ENCODE peak calls at places on chromosomes 4 and X, in five cellular contexts. One of them, this sample, is unnamed.

GRCh38 chr4:61661960-61662359 is 461.8 kb downstream of the ADGRL3 start:
- DNase-seq in mesenchymal stem cell: no peak
- DNase-seq in mesendoderm: no peak
- DNase-seq in neuronal stem cell: no peak
- DNase-seq in neural progenitor cell: no peak
- DNase-seq in this sample: peak; percentile 46

GRCh38 chr4:125085-125820 is 952 bp downstream of the ZNF718 start:
- DNase-seq in mesenchymal stem cell: peak; percentile 67
- DNase-seq in mesendoderm: peak; percentile 84
- DNase-seq in neuronal stem cell: peak; percentile 17
- DNase-seq in neural progenitor cell: peak; percentile 50
- DNase-seq in this sample: peak; percentile 81

GRCh38 chr4:16516796-16517413 is 290.6 kb upstream of the TAPT1 start:
- DNase-seq in mesenchymal stem cell: peak; percentile 63
- DNase-seq in mesendoderm: peak; percentile 69
- DNase-seq in neuronal stem cell: no peak
- DNase-seq in neural progenitor cell: peak; percentile 27
- DNase-seq in this sample: peak; percentile 44

GRCh38 chrX:53188763-53189162 is 36.2 kb downstream of the KDM5C start:
- DNase-seq in mesenchymal stem cell: no peak
- DNase-seq in mesendoderm: peak; percentile 23
- DNase-seq in neuronal stem cell: no peak
- DNase-seq in neural progenitor cell: no peak
- DNase-seq in this sample: no peak

GRCh38 chrX:45198301-45198700 is 2.4 kb downstream of the DIPK2B start:
- DNase-seq in mesenchymal stem cell: no peak
- DNase-seq in mesendoderm: no peak
- DNase-seq in neuronal stem cell: no peak
- DNase-seq in neural progenitor cell: no peak
- DNase-seq in this sample: no peak

GRCh38 chr4:123898941-123899666 is 502.5 kb downstream of the SPRY1 start:
- DNase-seq in mesenchymal stem cell: no peak
- DNase-seq in mesendoderm: no peak
- DNase-seq in neuronal stem cell: no peak
- DNase-seq in neural progenitor cell: no peak
- DNase-seq in this sample: no peak

GRCh38 chr4:8276358-8277240 is 7.0 kb downstream of the HTRA3 start:
- DNase-seq in mesenchymal stem cell: no peak
- DNase-seq in mesendoderm: no peak
- DNase-seq in neuronal stem cell: no peak
- DNase-seq in neural progenitor cell: no peak
- DNase-seq in this sample: peak; percentile 73

GRCh38 chr4:74692973-74693372 is 101.3 kb downstream of the BTC start:
- DNase-seq in mesenchymal stem cell: peak; percentile 25
- DNase-seq in mesendoderm: no peak
- DNase-seq in neuronal stem cell: no peak
- DNase-seq in neural progenitor cell: no peak
- DNase-seq in this sample: no peak

GRCh38 chr4:3338321-3338838 is 45.6 kb downstream of the RGS12 start:
- DNase-seq in mesenchymal stem cell: no peak
- DNase-seq in mesendoderm: no peak
- DNase-seq in neuronal stem cell: no peak
- DNase-seq in neural progenitor cell: no peak
- DNase-seq in this sample: no peak

DNA sequence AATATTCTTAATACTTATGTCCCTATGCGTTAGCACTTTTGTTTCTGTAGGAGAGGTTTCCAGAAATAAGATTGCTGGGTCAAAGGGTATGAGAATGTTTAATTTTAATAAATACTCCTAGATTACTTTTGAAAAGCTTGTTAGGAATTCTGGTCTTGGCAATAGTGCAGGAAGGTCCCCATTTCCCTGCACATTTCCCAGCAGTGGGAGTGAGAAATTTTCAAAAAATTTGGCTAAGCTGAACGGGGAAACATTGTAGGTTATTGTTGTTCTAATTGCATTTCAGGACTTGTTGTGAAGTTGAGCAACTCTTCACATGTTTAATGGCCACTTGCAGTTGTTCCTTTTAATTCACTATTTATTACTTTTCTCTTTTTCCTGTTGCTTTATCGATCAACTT is 27.1 kb downstream of the IGFBP7 start:
- DNase-seq in mesenchymal stem cell: no peak
- DNase-seq in mesendoderm: no peak
- DNase-seq in neuronal stem cell: no peak
- DNase-seq in neural progenitor cell: no peak
- DNase-seq in this sample: no peak
- H3K9ac ChIP-seq in mesenchymal stem cell: peak overlapping the region; percentile 8
- H3K9ac ChIP-seq in mesendoderm: no peak overlapping the region
- H3K9ac ChIP-seq in neuronal stem cell: no peak overlapping the region
- H3K9ac ChIP-seq in neural progenitor cell: no peak overlapping the region
- H3K9ac ChIP-seq in this sample: no peak overlapping the region

GRCh38 chr4:25171451-25171850 is 11.2 kb upstream of the SEPSECS start:
- DNase-seq in mesenchymal stem cell: no peak
- DNase-seq in mesendoderm: no peak
- DNase-seq in neuronal stem cell: no peak
- DNase-seq in neural progenitor cell: no peak
- DNase-seq in this sample: no peak

GRCh38 chr4:25174674-25175073 is 14.4 kb upstream of the SEPSECS start:
- DNase-seq in mesenchymal stem cell: peak; percentile 10
- DNase-seq in mesendoderm: peak; percentile 62
- DNase-seq in neuronal stem cell: no peak
- DNase-seq in neural progenitor cell: no peak
- DNase-seq in this sample: no peak

GRCh38 chr4:25169446-25169845 is 9.2 kb upstream of the SEPSECS start:
- DNase-seq in mesenchymal stem cell: no peak
- DNase-seq in mesendoderm: no peak
- DNase-seq in neuronal stem cell: no peak
- DNase-seq in neural progenitor cell: no peak
- DNase-seq in this sample: no peak

GRCh38 chr4:25177147-25177546 is 16.9 kb upstream of the SEPSECS start:
- DNase-seq in mesenchymal stem cell: no peak
- DNase-seq in mesendoderm: no peak
- DNase-seq in neuronal stem cell: no peak
- DNase-seq in neural progenitor cell: no peak
- DNase-seq in this sample: no peak

GRCh38 chr4:25172964-25173917 is 13.0 kb upstream of the SEPSECS start:
- DNase-seq in mesenchymal stem cell: peak; percentile 98
- DNase-seq in mesendoderm: peak; percentile 92
- DNase-seq in neuronal stem cell: no peak
- DNase-seq in neural progenitor cell: no peak
- DNase-seq in this sample: no peak
- H3K4me3 ChIP-seq in mesenchymal stem cell: no peak overlapping the region
- H3K4me3 ChIP-seq in mesendoderm: no peak overlapping the region
- H3K4me3 ChIP-seq in neuronal stem cell: no peak overlapping the region
- H3K4me3 ChIP-seq in neural progenitor cell: no peak overlapping the region
- H3K4me3 ChIP-seq in this sample: no peak overlapping the region

GRCh38 chr4:184355111-184355604 is 119.2 kb downstream of the IRF2 start:
- DNase-seq in mesenchymal stem cell: peak; percentile 87
- DNase-seq in mesendoderm: no peak
- DNase-seq in neuronal stem cell: no peak
- DNase-seq in neural progenitor cell: no peak
- DNase-seq in this sample: no peak
- H3K27ac ChIP-seq in mesenchymal stem cell: peak overlapping the region; percentile 80
- H3K27ac ChIP-seq in mesendoderm: no peak overlapping the region
- H3K27ac ChIP-seq in neuronal stem cell: no peak overlapping the region
- H3K27ac ChIP-seq in neural progenitor cell: no peak overlapping the region
- H3K27ac ChIP-seq in this sample: no peak overlapping the region

GRCh38 chr4:184415071-184415470 is 59.3 kb downstream of the IRF2 start:
- DNase-seq in mesenchymal stem cell: no peak
- DNase-seq in mesendoderm: no peak
- DNase-seq in neuronal stem cell: no peak
- DNase-seq in neural progenitor cell: no peak
- DNase-seq in this sample: no peak

GRCh38 chr4:184417802-184418511 is 56.4 kb downstream of the IRF2 start:
- DNase-seq in mesenchymal stem cell: peak; percentile 92
- DNase-seq in mesendoderm: no peak
- DNase-seq in neuronal stem cell: no peak
- DNase-seq in neural progenitor cell: no peak
- DNase-seq in this sample: no peak

GRCh38 chr4:184419976-184420375 is 54.4 kb downstream of the IRF2 start:
- DNase-seq in mesenchymal stem cell: no peak
- DNase-seq in mesendoderm: no peak
- DNase-seq in neuronal stem cell: no peak
- DNase-seq in neural progenitor cell: no peak
- DNase-seq in this sample: no peak

GRCh38 chr4:184420402-184420801 is 53.9 kb downstream of the IRF2 start:
- DNase-seq in mesenchymal stem cell: no peak
- DNase-seq in mesendoderm: no peak
- DNase-seq in neuronal stem cell: no peak
- DNase-seq in neural progenitor cell: no peak
- DNase-seq in this sample: no peak

DNA sequence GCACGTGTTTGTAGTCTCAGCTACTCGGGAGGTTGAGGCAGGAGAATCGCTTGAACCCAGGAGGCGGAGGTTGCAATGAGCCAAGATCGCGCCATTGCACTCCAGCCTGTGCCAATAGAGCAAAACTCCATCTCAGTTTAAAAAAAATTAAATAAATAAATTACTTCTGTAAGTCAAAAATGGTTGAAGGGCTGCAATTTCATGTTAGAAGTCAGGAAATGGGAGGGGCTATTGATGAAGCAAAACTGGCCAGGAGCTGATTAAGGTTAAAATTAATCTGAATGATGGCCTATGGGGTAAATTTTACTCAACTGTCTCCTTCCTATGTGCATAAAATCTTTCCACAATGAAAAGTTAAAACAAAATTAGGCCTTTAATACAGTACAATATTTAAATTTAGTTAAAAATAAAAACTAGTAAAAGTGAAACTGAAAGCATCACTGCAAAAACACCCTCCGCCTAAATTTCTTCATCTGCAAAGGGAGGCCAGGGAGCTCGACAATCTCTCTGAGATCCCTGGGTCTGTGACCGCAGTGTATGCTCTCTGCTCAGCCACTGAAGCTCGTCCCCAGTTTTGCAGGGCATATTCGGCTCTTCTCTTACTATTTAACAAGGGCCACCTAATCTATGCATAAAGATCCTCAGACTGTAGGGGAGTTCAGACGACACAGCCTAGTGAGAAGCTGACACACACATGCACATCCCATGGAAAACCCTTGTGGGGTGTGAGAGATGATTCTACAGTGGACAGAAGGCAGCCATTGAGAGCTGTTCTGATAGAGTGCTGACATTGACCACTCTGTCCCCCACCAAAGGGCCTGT is 57.2 kb downstream of the IRF2 start:
- DNase-seq in mesenchymal stem cell: peak; percentile 52
- DNase-seq in mesendoderm: no peak
- DNase-seq in neuronal stem cell: no peak
- DNase-seq in neural progenitor cell: no peak
- DNase-seq in this sample: no peak
- H3K9ac ChIP-seq in mesenchymal stem cell: peak overlapping the region; percentile 92
- H3K9ac ChIP-seq in mesendoderm: no peak overlapping the region
- H3K9ac ChIP-seq in neuronal stem cell: no peak overlapping the region
- H3K9ac ChIP-seq in neural progenitor cell: no peak overlapping the region
- H3K9ac ChIP-seq in this sample: no peak overlapping the region

GRCh38 chr4:81031389-81032173 is 1.1 kb downstream of the BMP3 start:
- DNase-seq in mesenchymal stem cell: no peak
- DNase-seq in mesendoderm: peak; percentile 11
- DNase-seq in neuronal stem cell: no peak
- DNase-seq in neural progenitor cell: peak; percentile 56
- DNase-seq in this sample: no peak

GRCh38 chr4:81032805-81033684 is 2.5 kb downstream of the BMP3 start:
- DNase-seq in mesenchymal stem cell: no peak
- DNase-seq in mesendoderm: peak; percentile 5
- DNase-seq in neuronal stem cell: no peak
- DNase-seq in neural progenitor cell: peak; percentile 7
- DNase-seq in this sample: no peak

GRCh38 chr4:81030617-81031388 is at the start of gene BMP3:
- DNase-seq in mesenchymal stem cell: peak; percentile 14
- DNase-seq in mesendoderm: peak; percentile 31
- DNase-seq in neuronal stem cell: peak; percentile 43
- DNase-seq in neural progenitor cell: peak; percentile 74
- DNase-seq in this sample: peak; percentile 70

GRCh38 chr4:81032174-81032551 is 1.7 kb downstream of the BMP3 start:
- DNase-seq in mesenchymal stem cell: no peak
- DNase-seq in mesendoderm: peak; percentile 6
- DNase-seq in neuronal stem cell: no peak
- DNase-seq in neural progenitor cell: peak; percentile 24
- DNase-seq in this sample: no peak

GRCh38 chr4:81030061-81030616 is 369 bp upstream of the BMP3 start:
- DNase-seq in mesenchymal stem cell: no peak
- DNase-seq in mesendoderm: peak; percentile 70
- DNase-seq in neuronal stem cell: no peak
- DNase-seq in neural progenitor cell: peak; percentile 29
- DNase-seq in this sample: no peak
- H3K4me3 ChIP-seq in mesenchymal stem cell: peak overlapping the region; percentile 62
- H3K4me3 ChIP-seq in mesendoderm: no peak overlapping the region
- H3K4me3 ChIP-seq in neuronal stem cell: peak overlapping the region; percentile 41
- H3K4me3 ChIP-seq in neural progenitor cell: peak overlapping the region; percentile 70
- H3K4me3 ChIP-seq in this sample: peak overlapping the region; percentile 38